ENCODE peak calls at places on chromosomes 5 and 9, in six cellular contexts. N, V, I, S, F and Z are unnamed samples.

GRCh38 chr5:19125956-19126713 is 861.9 kb downstream of the CDH18 start:
- DNase-seq in N (no peak), V (no peak), I (no peak), S (no peak), F (no peak), Z (no peak)

GRCh38 chr5:60494144-60494543 is 205.8 kb downstream of the DEPDC1B start:
- DNase-seq in N (no peak), V (no peak), I (no peak), S (no peak), F (no peak), Z (no peak)

GRCh38 chr9:135246248-135247173 is 159.0 kb downstream of the OLFM1 start:
- DNase-seq in N (no peak), V (no peak), I (no peak), S (no peak), F (peak; percentile 46), Z (no peak)

GRCh38 chr9:68704804-68705635 is at the start of gene PIP5K1B:
- DNase-seq in N (peak; percentile 28), V (peak; percentile 47), I (peak; percentile 88), S (peak; percentile 87), F (peak; percentile 87), Z (peak; percentile 74)

GRCh38 chr5:145244788-145245187 is 590.4 kb downstream of the PRELID2 start:
- DNase-seq in N (no peak), V (no peak), I (no peak), S (no peak), F (no peak), Z (no peak)

GRCh38 chr9:136093995-136094881 is 851 bp downstream of the NACC2 start:
- DNase-seq in N (peak; percentile 74), V (peak; percentile 89), I (peak; percentile 80), S (peak; percentile 80), F (peak; percentile 91), Z (peak; percentile 40)

GRCh38 chr9:136133191-136133958 is 14.7 kb upstream of the TMEM250 start:
- DNase-seq in N (no peak), V (peak; percentile 62), I (no peak), S (no peak), F (peak; percentile 60), Z (no peak)

GRCh38 chr5:17069995-17070405 is 133.9 kb upstream of the MYO10 start:
- DNase-seq in N (no peak), V (peak; percentile 69), I (no peak), S (no peak), F (no peak), Z (peak; percentile 72)

GRCh38 chr9:134894136-134894860 is 13.7 kb downstream of the FCN2 start:
- DNase-seq in N (no peak), V (no peak), I (no peak), S (no peak), F (no peak), Z (no peak)

GRCh38 chr5:110414360-110414759 is 312.1 kb downstream of the TMEM232 start:
- DNase-seq in N (no peak), V (no peak), I (no peak), S (no peak), F (no peak), Z (no peak)

GRCh38 chr9:116437411-116438370 is 249.4 kb upstream of the TRIM32 start:
- DNase-seq in N (no peak), V (no peak), I (no peak), S (no peak), F (no peak), Z (no peak)

GRCh38 chr5:143398451-143399237 is 4.8 kb downstream of the NR3C1 start:
- DNase-seq in N (no peak), V (no peak), I (no peak), S (no peak), F (no peak), Z (no peak)

GRCh38 chr9:95515272-95516113 is 1.3 kb downstream of the PTCH1 start:
- DNase-seq in N (no peak), V (peak; percentile 45), I (peak; percentile 11), S (no peak), F (peak; percentile 66), Z (no peak)

GRCh38 chr5:135441256-135441915 is 5.8 kb downstream of the DCANP1 start:
- DNase-seq in N (no peak), V (no peak), I (no peak), S (peak; percentile 11), F (no peak), Z (peak; percentile 26)

GRCh38 chr9:32672478-32672877 is 37.0 kb upstream of the TAF1L start:
- DNase-seq in N (no peak), V (no peak), I (no peak), S (no peak), F (no peak), Z (no peak)

GRCh38 chr5:96855041-96855872 is 21.0 kb upstream of the ERAP2 start:
- DNase-seq in N (no peak), V (no peak), I (no peak), S (no peak), F (no peak), Z (peak; percentile 83)

GRCh38 chr5:94707359-94707758 is 88.9 kb downstream of the SLF1 start:
- DNase-seq in N (no peak), V (no peak), I (peak; percentile 72), S (no peak), F (no peak), Z (no peak)

GRCh38 chr5:179436321-179437122 is 91.3 kb upstream of the ADAMTS2 start:
- DNase-seq in N (no peak), V (peak; percentile 15), I (no peak), S (no peak), F (peak; percentile 24), Z (no peak)

GRCh38 chr9:136808075-136808780 is 480 bp downstream of the RABL6 start:
- DNase-seq in N (no peak), V (peak; percentile 74), I (peak; percentile 35), S (no peak), F (no peak), Z (no peak)

DNA sequence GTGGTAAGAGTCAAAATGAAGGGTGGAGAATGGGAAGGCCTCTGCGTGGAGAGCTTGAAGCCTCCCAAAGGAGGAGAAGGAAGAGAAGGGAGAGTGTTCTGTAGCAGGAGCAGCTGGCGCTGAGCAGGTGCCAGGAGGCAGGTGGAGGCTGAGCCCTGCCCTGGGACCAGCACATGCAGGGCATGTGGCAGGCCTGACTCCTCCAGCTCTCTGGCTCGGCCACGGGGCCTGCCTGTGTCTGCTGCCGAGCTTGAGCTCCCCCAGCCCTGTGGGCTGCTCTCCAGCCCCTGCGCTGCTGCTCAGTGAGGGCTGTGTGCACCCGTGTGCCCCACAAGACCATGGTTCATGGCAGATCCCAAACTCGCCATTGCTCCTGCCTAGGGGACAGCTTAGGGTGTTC is 6.7 kb downstream of the TSPAN17 start:
- DNase-seq in N (no peak), V (no peak), I (no peak), S (no peak), F (no peak), Z (no peak)
- H3K4me1 ChIP-seq in N (peaks cover 2% of the 10 kb centered on the region), V (peaks cover 7% of the 10 kb centered on the region), I (peaks cover 1% of the 10 kb centered on the region), S (no peaks in the 10 kb centered on the region), F (peaks cover 8% of the 10 kb centered on the region), Z (peaks cover 12% of the 10 kb centered on the region)

GRCh38 chr9:126564716-126565115 is 49.0 kb upstream of the LMX1B start:
- DNase-seq in N (no peak), V (no peak), I (no peak), S (no peak), F (peak; percentile 31), Z (no peak)
- TF ChIP-seq CTCF in N (no peak), V (no peak), I (no peak), S (no peak), F (no peak), Z (no peak)

DNA sequence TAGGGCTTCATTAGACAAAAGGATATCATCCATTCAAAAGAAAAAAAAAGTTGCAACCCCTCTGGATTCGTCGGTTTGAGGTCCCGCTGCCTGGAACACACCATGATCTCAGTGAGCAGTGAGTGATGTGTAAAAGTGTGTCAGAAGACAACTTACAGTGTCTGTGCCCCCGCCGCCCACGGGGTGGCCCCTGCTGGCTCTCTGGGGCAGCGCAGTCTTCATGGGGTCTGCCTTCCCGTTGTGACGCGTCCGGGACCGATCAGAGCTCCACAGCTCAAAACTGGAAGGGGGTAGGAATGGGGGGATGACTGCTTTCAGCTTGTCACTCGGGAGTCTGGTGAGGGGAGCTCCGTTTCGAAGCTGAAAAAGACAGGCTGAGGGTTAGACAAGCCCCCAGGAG is 22.6 kb downstream of the ANKS6 start:
- DNase-seq in N (no peak), V (no peak), I (no peak), S (no peak), F (no peak), Z (no peak)
- H3K4me1 ChIP-seq in N (no peaks in the 10 kb centered on the region), V (no peaks in the 10 kb centered on the region), I (no peaks in the 10 kb centered on the region), S (no peaks in the 10 kb centered on the region), F (no peaks in the 10 kb centered on the region), Z (no peaks in the 10 kb centered on the region)

GRCh38 chr5:35341189-35341588 is 110.9 kb upstream of the PRLR start:
- DNase-seq in N (no peak), V (no peak), I (no peak), S (no peak), F (no peak), Z (no peak)

GRCh38 chr5:35339616-35340100 is 109.4 kb upstream of the PRLR start:
- DNase-seq in N (no peak), V (no peak), I (no peak), S (no peak), F (no peak), Z (no peak)

GRCh38 chr5:35342664-35343063 is 112.4 kb upstream of the PRLR start:
- DNase-seq in N (no peak), V (no peak), I (no peak), S (no peak), F (no peak), Z (no peak)

GRCh38 chr5:35345222-35345621 is 114.9 kb upstream of the PRLR start:
- DNase-seq in N (no peak), V (no peak), I (no peak), S (no peak), F (no peak), Z (no peak)
- TF ChIP-seq CTCF in N (no peak), V (no peak), I (no peak), S (no peak), F (no peak), Z (no peak)

GRCh38 chr9:79889325-79889724 is 317.6 kb downstream of the TLE4 start:
- DNase-seq in N (no peak), V (no peak), I (no peak), S (no peak), F (no peak), Z (no peak)

GRCh38 chr9:79900754-79901153 is 329.0 kb downstream of the TLE4 start:
- DNase-seq in N (no peak), V (no peak), I (no peak), S (no peak), F (no peak), Z (no peak)

GRCh38 chr9:79896390-79896789 is 324.6 kb downstream of the TLE4 start:
- DNase-seq in N (no peak), V (no peak), I (no peak), S (no peak), F (no peak), Z (no peak)

GRCh38 chr9:79895232-79895631 is 323.5 kb downstream of the TLE4 start:
- DNase-seq in N (no peak), V (no peak), I (no peak), S (no peak), F (no peak), Z (no peak)
- H3K4me1 ChIP-seq in N (no peaks in the 10 kb centered on the region), V (no peaks in the 10 kb centered on the region), I (no peaks in the 10 kb centered on the region), S (no peaks in the 10 kb centered on the region), F (no peaks in the 10 kb centered on the region), Z (no peaks in the 10 kb centered on the region)